ENCODE peak calls at places on chromosomes 1 and 21, in ten cellular contexts. X is aorta, S is RWPE1, J is GM23338, M is pancreas, T is spleen, L is cardiac muscle cell, Y is GM23248, B is stomach, G is left ventricle myocardium inferior. R is an unnamed sample.

GRCh38 chr1:101216623-101217022 is 20.2 kb upstream of the S1PR1 start:
- DNase-seq in X (no peak), S (peak; percentile 29), J (peak; percentile 63), M (no peak), T (no peak), L (no peak), Y (no peak), B (no peak), G (no peak), R (no peak)

GRCh38 chr1:110212165-110213142 is 2.3 kb downstream of the KCNC4 start:
- DNase-seq in X (no peak), S (no peak), J (peak; percentile 33), M (peak; percentile 30), T (no peak), L (peak; percentile 38), Y (peak; percentile 41), B (no peak), G (no peak), R (peak; percentile 74)

GRCh38 chr21:45590246-45590725 is 48.0 kb upstream of the SLC19A1 start:
- DNase-seq in X (peak; percentile 84), S (peak; percentile 69), J (peak; percentile 83), M (peak; percentile 75), T (peak; percentile 91), L (peak; percentile 80), Y (peak; percentile 70), B (peak; percentile 62), G (peak; percentile 72), R (peak; percentile 91)

GRCh38 chr1:156663178-156663577 is 14.0 kb downstream of the NES start:
- DNase-seq in X (peak; percentile 88), S (no peak), J (no peak), M (no peak), T (no peak), L (no peak), Y (peak; percentile 57), B (no peak), G (peak; percentile 50), R (peak; percentile 77)

GRCh38 chr1:160748877-160749269 is 9.8 kb downstream of the SLAMF7 start:
- DNase-seq in X (no peak), S (peak; percentile 25), J (no peak), M (no peak), T (no peak), L (peak; percentile 31), Y (peak; percentile 16), B (no peak), G (no peak), R (no peak)

GRCh38 chr1:160425847-160426246 is 25.5 kb downstream of the VANGL2 start:
- DNase-seq in X (no peak), S (no peak), J (no peak), M (no peak), T (no peak), L (no peak), Y (no peak), B (no peak), G (no peak), R (no peak)

GRCh38 chr1:171740987-171741871 is 636 bp downstream of the VAMP4 start:
- DNase-seq in X (no peak), S (peak; percentile 37), J (peak; percentile 52), M (peak; percentile 33), T (no peak), L (peak; percentile 44), Y (peak; percentile 69), B (peak; percentile 33), G (peak; percentile 25), R (peak; percentile 60)

GRCh38 chr1:161018631-161018930 is 2.4 kb downstream of the F11R start:
- DNase-seq in X (no peak), S (no peak), J (peak; percentile 57), M (no peak), T (no peak), L (no peak), Y (no peak), B (no peak), G (no peak), R (peak; percentile 51)

GRCh38 chr1:182616130-182617074 is 12.2 kb upstream of the RGS16 start:
- DNase-seq in X (peak; percentile 93), S (no peak), J (peak; percentile 87), M (peak; percentile 54), T (peak; percentile 82), L (peak; percentile 87), Y (peak; percentile 70), B (peak; percentile 86), G (peak; percentile 76), R (peak; percentile 89)

GRCh38 chr1:182614796-182615451 is 10.7 kb upstream of the RGS16 start:
- DNase-seq in X (peak; percentile 96), S (peak; percentile 39), J (peak; percentile 78), M (peak; percentile 55), T (peak; percentile 89), L (peak; percentile 91), Y (peak; percentile 96), B (peak; percentile 76), G (peak; percentile 84), R (peak; percentile 86)

GRCh38 chr1:182615468-182616129 is 11.4 kb upstream of the RGS16 start:
- DNase-seq in X (peak; percentile 90), S (no peak), J (peak; percentile 60), M (no peak), T (no peak), L (peak; percentile 63), Y (peak; percentile 65), B (no peak), G (peak; percentile 48), R (peak; percentile 78)

GRCh38 chr1:182617075-182617429 is 12.9 kb upstream of the RGS16 start:
- DNase-seq in X (no peak), S (no peak), J (no peak), M (no peak), T (no peak), L (no peak), Y (no peak), B (no peak), G (no peak), R (no peak)

DNA sequence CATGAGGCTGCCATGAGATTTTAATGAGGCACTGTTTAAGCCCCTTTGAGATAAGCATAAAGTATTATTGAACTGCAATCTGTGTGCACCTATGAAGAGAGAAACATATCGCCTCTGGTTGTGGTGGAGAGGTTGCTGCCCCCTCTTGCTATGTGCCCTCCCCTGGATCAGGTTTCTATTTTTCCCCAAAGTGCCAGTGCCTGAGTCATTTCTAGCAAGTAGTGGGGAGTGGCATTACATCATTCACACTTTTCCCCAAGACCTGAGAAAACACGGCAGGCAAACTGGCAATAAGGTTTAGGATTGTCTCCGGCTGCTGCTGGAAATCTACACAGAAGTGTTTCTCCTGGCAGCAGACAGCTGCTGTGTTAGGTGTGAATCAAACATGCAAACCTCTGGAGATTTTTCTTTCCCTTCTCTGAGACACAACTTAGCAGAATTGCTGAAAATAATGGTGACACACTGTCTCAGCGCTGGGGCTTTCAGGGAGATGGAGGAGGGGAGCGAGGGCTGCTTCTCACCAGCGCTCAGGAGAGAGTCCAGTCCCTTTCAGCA is 13.6 kb upstream of the RGS16 start:
- DNase-seq in X (no peak), S (no peak), J (no peak), M (no peak), T (no peak), L (peak; percentile 38), Y (peak; percentile 52), B (no peak), G (no peak), R (peak; percentile 74)
- H3K27ac ChIP-seq in X (peak overlapping the region; percentile 68), S (no peak overlapping the region), J (no peak overlapping the region), M (no peak overlapping the region), T (no peak overlapping the region), L (no peak overlapping the region), Y (no peak overlapping the region), B (no peak overlapping the region), G (peak overlapping the region; percentile 28), R (peak overlapping the region; percentile 21)

GRCh38 chr1:2414297-2414958 is 2.1 kb upstream of the PEX10 start:
- DNase-seq in X (peak; percentile 93), S (peak; percentile 77), J (peak; percentile 88), M (peak; percentile 65), T (peak; percentile 95), L (peak; percentile 68), Y (peak; percentile 74), B (peak; percentile 79), G (peak; percentile 72), R (peak; percentile 91)

GRCh38 chr1:2415801-2416208 is 3.4 kb upstream of the PEX10 start:
- DNase-seq in X (no peak), S (no peak), J (no peak), M (no peak), T (peak; percentile 89), L (no peak), Y (no peak), B (peak; percentile 54), G (no peak), R (no peak)

GRCh38 chr1:2416403-2416802 is 4.0 kb upstream of the PEX10 start:
- DNase-seq in X (no peak), S (no peak), J (no peak), M (no peak), T (no peak), L (no peak), Y (no peak), B (peak; percentile 38), G (no peak), R (no peak)

GRCh38 chr1:2413495-2414296 is 1.3 kb upstream of the PEX10 start:
- DNase-seq in X (no peak), S (no peak), J (peak; percentile 38), M (no peak), T (peak; percentile 86), L (no peak), Y (no peak), B (no peak), G (no peak), R (peak; percentile 72)

DNA sequence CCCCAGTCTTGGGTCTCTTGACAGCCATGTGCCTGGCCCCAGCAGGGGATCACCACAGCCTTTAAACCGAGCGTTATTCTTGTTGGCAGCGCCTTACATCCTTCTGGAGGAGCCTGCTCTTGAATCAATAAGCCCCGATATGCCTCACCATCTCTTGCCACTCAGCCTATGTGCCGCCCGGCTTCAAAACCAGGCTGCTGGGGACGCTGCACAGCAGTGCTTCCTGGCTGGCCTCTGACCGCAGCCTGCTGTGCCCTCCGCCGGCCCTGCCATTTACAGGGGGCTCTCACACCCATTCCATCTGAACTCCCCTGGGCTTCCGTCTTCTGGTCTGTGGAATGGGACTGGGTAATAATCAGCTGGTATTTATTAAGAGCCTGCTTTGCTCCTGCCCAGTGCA is 3.0 kb upstream of the PEX10 start:
- DNase-seq in X (no peak), S (no peak), J (no peak), M (no peak), T (no peak), L (no peak), Y (no peak), B (no peak), G (no peak), R (no peak)
- H3K27ac ChIP-seq in X (no peak overlapping the region), S (no peak overlapping the region), J (no peak overlapping the region), M (no peak overlapping the region), T (peak overlapping the region; percentile 88), L (no peak overlapping the region), Y (no peak overlapping the region), B (peak overlapping the region; percentile 65), G (no peak overlapping the region), R (no peak overlapping the region)

GRCh38 chr1:2529776-2530500 is at the start of gene HES5:
- DNase-seq in X (no peak), S (no peak), J (peak; percentile 82), M (no peak), T (no peak), L (no peak), Y (peak; percentile 72), B (peak; percentile 51), G (peak; percentile 50), R (peak; percentile 86)
- H3K27ac ChIP-seq in X (peak within 1 kb of the TSS; percentile 43), S (peak within 1 kb of the TSS; percentile 93), J (no peak within 1 kb of the TSS), M (no peak within 1 kb of the TSS), T (peak within 1 kb of the TSS; percentile 64), L (no peak within 1 kb of the TSS), Y (no peak within 1 kb of the TSS), B (no peak within 1 kb of the TSS), G (peak within 1 kb of the TSS; percentile 92), R (peak within 1 kb of the TSS; percentile 88)

GRCh38 chr1:26912147-26912490 is 1.7 kb downstream of the NR0B2 start:
- DNase-seq in X (no peak), S (no peak), J (no peak), M (no peak), T (no peak), L (no peak), Y (no peak), B (no peak), G (no peak), R (no peak)

GRCh38 chr1:26913754-26914619 is at the start of gene NR0B2:
- DNase-seq in X (no peak), S (no peak), J (no peak), M (peak; percentile 97), T (peak; percentile 86), L (no peak), Y (no peak), B (peak; percentile 96), G (peak; percentile 67), R (peak; percentile 77)

GRCh38 chr1:26911399-26912146 is 2.2 kb downstream of the NR0B2 start:
- DNase-seq in X (no peak), S (no peak), J (no peak), M (no peak), T (no peak), L (no peak), Y (no peak), B (no peak), G (no peak), R (no peak)

GRCh38 chr1:26915204-26915842 is 1.5 kb upstream of the NR0B2 start:
- DNase-seq in X (no peak), S (no peak), J (no peak), M (peak; percentile 76), T (no peak), L (no peak), Y (peak; percentile 38), B (peak; percentile 69), G (peak; percentile 68), R (no peak)

GRCh38 chr1:26913389-26913753 is 404 bp downstream of the NR0B2 start:
- DNase-seq in X (no peak), S (no peak), J (no peak), M (no peak), T (peak; percentile 65), L (no peak), Y (no peak), B (no peak), G (no peak), R (no peak)
- H3K27ac ChIP-seq in X (no peak overlapping the region), S (no peak overlapping the region), J (no peak overlapping the region), M (peak overlapping the region; percentile 96), T (peak overlapping the region; percentile 80), L (peak overlapping the region; percentile 84), Y (no peak overlapping the region), B (peak overlapping the region; percentile 87), G (peak overlapping the region; percentile 94), R (no peak overlapping the region)

R was measured in endodermal cell.